ENCODE peak calls at places on chromosomes 4 and X, in nine cellular contexts. U, Y, H, J, N, Q, I, W and X are unnamed samples.
A peak's percentile ranks its signal among the peaks of the same experiment; 100 is the strongest.

GRCh38 chr4:174521800-174522182 is 497 bp downstream of the HPGD start:
- DNase-seq in U (no peak), Y (no peak), H (peak; percentile 55), J (peak; percentile 39), N (peak; percentile 16), Q (no peak), I (peak; percentile 15), W (no peak), X (no peak)

GRCh38 chr4:145960012-145960411 is 21.4 kb upstream of the ZNF827 start:
- DNase-seq in U (no peak), Y (no peak), H (no peak), J (no peak), N (no peak), Q (no peak), I (no peak), W (no peak), X (no peak)

GRCh38 chrX:110116581-110116980 is 113.7 kb downstream of the TMEM164 start:
- DNase-seq in U (no peak), Y (no peak), H (no peak), J (no peak), N (no peak), Q (no peak), I (no peak), W (no peak), X (no peak)

GRCh38 chr4:177596035-177596434 is 153.8 kb upstream of the AGA start:
- DNase-seq in U (no peak), Y (peak; percentile 85), H (no peak), J (peak; percentile 4), N (no peak), Q (no peak), I (peak; percentile 85), W (peak; percentile 76), X (no peak)

GRCh38 chr4:165761968-165762367 is 111.1 kb upstream of the TLL1 start:
- DNase-seq in U (no peak), Y (no peak), H (no peak), J (no peak), N (no peak), Q (no peak), I (no peak), W (no peak), X (no peak)

GRCh38 chrX:53227224-53227765 is 2.3 kb upstream of the KDM5C start:
- DNase-seq in U (no peak), Y (no peak), H (no peak), J (no peak), N (no peak), Q (no peak), I (no peak), W (no peak), X (no peak)

GRCh38 chrX:147958316-147958715 is 22.8 kb upstream of the FMR1NB start:
- DNase-seq in U (no peak), Y (peak; percentile 57), H (no peak), J (no peak), N (no peak), Q (no peak), I (peak; percentile 66), W (no peak), X (no peak)

GRCh38 chr4:79492148-79492547 is 84.1 kb upstream of the GK2 start:
- DNase-seq in U (peak; percentile 39), Y (no peak), H (peak; percentile 60), J (no peak), N (no peak), Q (peak; percentile 59), I (no peak), W (no peak), X (no peak)

GRCh38 chrX:123184858-123185251 is 777 bp downstream of the GRIA3 start:
- DNase-seq in U (no peak), Y (no peak), H (no peak), J (peak; percentile 31), N (peak; percentile 17), Q (peak; percentile 26), I (peak; percentile 69), W (no peak), X (no peak)

GRCh38 chrX:129760981-129761380 is 18.8 kb upstream of the SASH3 start:
- DNase-seq in U (no peak), Y (no peak), H (no peak), J (no peak), N (no peak), Q (no peak), I (no peak), W (no peak), X (no peak)

GRCh38 chrX:74419861-74420193 is 1.5 kb upstream of the SLC16A2 start:
- DNase-seq in U (no peak), Y (no peak), H (no peak), J (peak; percentile 32), N (peak; percentile 19), Q (peak; percentile 19), I (peak; percentile 32), W (no peak), X (no peak)

GRCh38 chr4:16752150-16752549 is 146.3 kb downstream of the LDB2 start:
- DNase-seq in U (no peak), Y (peak; percentile 25), H (no peak), J (no peak), N (no peak), Q (no peak), I (peak; percentile 36), W (no peak), X (no peak)

DNA sequence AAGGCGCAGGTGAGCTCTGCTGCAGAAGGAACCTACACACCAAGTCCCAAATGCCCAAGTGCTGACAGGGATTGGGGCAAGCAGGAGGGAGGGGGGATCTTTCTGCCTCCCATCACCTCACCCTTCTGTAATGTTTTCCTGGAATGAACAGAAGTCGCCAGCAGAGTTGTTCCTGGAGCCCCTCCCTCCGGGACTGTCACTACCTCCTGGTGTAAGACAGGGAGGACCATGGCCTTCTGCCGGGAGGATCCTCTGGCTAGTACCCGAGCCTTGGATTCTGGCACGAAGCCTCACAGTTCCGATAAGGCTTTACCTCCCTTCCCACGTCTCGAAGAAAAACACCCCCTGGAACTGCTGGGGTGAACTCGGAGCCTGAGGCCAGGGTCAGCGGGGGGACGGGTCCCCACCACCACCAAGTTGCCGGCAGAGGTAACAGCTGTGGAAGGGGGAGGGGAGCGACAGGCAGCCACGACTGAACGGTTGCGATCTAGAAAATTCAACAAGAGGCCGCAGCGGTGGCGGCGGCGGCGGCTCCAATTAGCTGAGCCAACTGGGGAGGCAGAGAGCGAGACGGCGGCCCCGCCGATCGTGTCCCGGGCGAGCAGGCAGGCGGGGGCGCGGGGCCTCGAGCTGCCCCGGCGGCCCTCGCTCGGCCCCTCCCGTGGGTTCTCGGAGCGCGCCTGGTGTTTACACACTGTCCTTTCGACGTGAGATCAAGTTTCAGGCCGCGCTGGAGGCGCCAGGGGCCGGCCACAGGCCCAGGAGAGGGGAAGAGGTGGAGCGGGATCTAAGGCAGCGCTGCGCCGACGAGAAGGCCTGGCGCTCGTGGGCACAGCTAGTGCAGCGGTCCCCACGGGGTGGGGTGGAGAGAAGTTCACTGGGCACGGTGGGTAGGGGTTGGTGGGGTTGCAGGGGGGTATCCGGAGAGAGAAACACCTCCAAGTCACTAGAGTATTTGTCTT is 53.7 kb upstream of the BCOR start:
- DNase-seq in U (no peak), Y (no peak), H (peak; percentile 59), J (peak; percentile 72), N (no peak), Q (no peak), I (no peak), W (no peak), X (no peak)
- H3K27ac ChIP-seq in U (peak overlapping the region; percentile 84), Y (no peak overlapping the region), H (peak overlapping the region; percentile 84), J (no peak overlapping the region), N (no peak overlapping the region), Q (peak overlapping the region; percentile 34), I (no peak overlapping the region), W (peak overlapping the region; percentile 93), X (no peak overlapping the region)

GRCh38 chr4:143357161-143357845 is 20.6 kb downstream of the GAB1 start:
- DNase-seq in U (no peak), Y (no peak), H (no peak), J (no peak), N (no peak), Q (no peak), I (no peak), W (no peak), X (no peak)
- H3K27ac ChIP-seq in U (peak overlapping the region; percentile 65), Y (no peak overlapping the region), H (peak overlapping the region; percentile 80), J (no peak overlapping the region), N (peak overlapping the region; percentile 45), Q (no peak overlapping the region), I (no peak overlapping the region), W (no peak overlapping the region), X (peak overlapping the region; percentile 74)

GRCh38 chr4:56648245-56649151 is 32.6 kb downstream of the HOPX start:
- DNase-seq in U (no peak), Y (no peak), H (no peak), J (no peak), N (no peak), Q (no peak), I (peak; percentile 18), W (no peak), X (no peak)

GRCh38 chr4:56649445-56650258 is 31.4 kb downstream of the HOPX start:
- DNase-seq in U (no peak), Y (no peak), H (no peak), J (no peak), N (no peak), Q (no peak), I (no peak), W (no peak), X (no peak)

GRCh38 chr4:56643596-56643995 is 37.5 kb downstream of the HOPX start:
- DNase-seq in U (no peak), Y (no peak), H (no peak), J (no peak), N (no peak), Q (no peak), I (no peak), W (no peak), X (no peak)

GRCh38 chr4:56650259-56651070 is 30.6 kb downstream of the HOPX start:
- DNase-seq in U (no peak), Y (no peak), H (no peak), J (peak; percentile 39), N (no peak), Q (no peak), I (no peak), W (no peak), X (no peak)

GRCh38 chr4:56646341-56646740 is 34.8 kb downstream of the HOPX start:
- DNase-seq in U (no peak), Y (no peak), H (no peak), J (no peak), N (no peak), Q (no peak), I (no peak), W (no peak), X (no peak)
- H3K27ac ChIP-seq in U (no peak overlapping the region), Y (no peak overlapping the region), H (no peak overlapping the region), J (no peak overlapping the region), N (no peak overlapping the region), Q (no peak overlapping the region), I (no peak overlapping the region), W (no peak overlapping the region), X (no peak overlapping the region)

GRCh38 chrX:16796298-16796697 is 10.0 kb downstream of the TXLNG start:
- DNase-seq in U (no peak), Y (no peak), H (no peak), J (no peak), N (no peak), Q (no peak), I (no peak), W (no peak), X (no peak)

GRCh38 chrX:16797358-16797757 is 11.1 kb downstream of the TXLNG start:
- DNase-seq in U (no peak), Y (peak; percentile 57), H (no peak), J (no peak), N (peak; percentile 30), Q (peak; percentile 28), I (peak; percentile 68), W (no peak), X (peak; percentile 82)

DNA sequence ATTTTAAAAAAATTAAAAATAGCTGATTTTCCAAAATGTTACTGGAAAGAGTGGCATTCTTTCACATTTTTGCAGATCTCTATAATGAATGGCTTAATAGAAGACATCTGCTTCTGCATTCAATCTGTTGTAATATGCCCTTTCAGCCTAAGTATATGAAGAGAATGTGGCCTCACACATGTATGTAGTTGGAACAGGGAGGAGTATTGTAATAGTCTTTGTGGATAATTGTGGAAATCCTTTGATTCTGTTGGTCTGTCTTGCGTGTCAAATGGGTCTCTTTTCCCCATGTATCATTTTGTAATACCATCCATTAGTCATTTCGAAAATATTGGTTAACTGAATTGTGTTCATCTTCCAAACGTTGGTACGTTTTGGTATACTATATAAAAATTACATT is 11.6 kb downstream of the TXLNG start:
- DNase-seq in U (no peak), Y (no peak), H (no peak), J (no peak), N (no peak), Q (no peak), I (peak; percentile 41), W (no peak), X (no peak)
- H3K27ac ChIP-seq in U (no peak overlapping the region), Y (no peak overlapping the region), H (no peak overlapping the region), J (no peak overlapping the region), N (no peak overlapping the region), Q (no peak overlapping the region), I (peak overlapping the region; percentile 85), W (no peak overlapping the region), X (no peak overlapping the region)